ENCODE peak calls at places on chromosomes 7 and 10, in four cellular contexts. N is RWPE2, L is AG04450, T is tibial nerve. F is an unnamed sample.

GRCh38 chr10:76868088-76868949 is 769.3 kb downstream of the KCNMA1 start:
- DNase-seq in N (no peak), L (no peak), T (no peak), F (no peak)

GRCh38 chr10:58608356-58608755 is 95.7 kb downstream of the BICC1 start:
- DNase-seq in N (no peak), T (no peak), L (no peak), F (no peak)

GRCh38 chr10:60465801-60466200 is 76.1 kb upstream of the ANK3 start:
- DNase-seq in T (no peak), L (no peak), N (no peak), F (no peak)

GRCh38 chr10:48572414-48572813 is 32.5 kb downstream of the ARHGAP22 start:
- DNase-seq in T (no peak), L (peak; percentile 21), N (no peak), F (no peak)

GRCh38 chr10:94403034-94403822 is 887 bp downstream of the TBC1D12 start:
- DNase-seq in N (peak; percentile 72), L (peak; percentile 16), T (peak; percentile 18), F (peak; percentile 59)

GRCh38 chr7:79176859-79177477 is 276.5 kb downstream of the MAGI2 start:
- DNase-seq in L (peak; percentile 26), T (no peak), N (no peak), F (peak; percentile 20)

GRCh38 chr7:128106840-128107239 is 75.6 kb upstream of the LRRC4 start:
- DNase-seq in N (peak; percentile 11), T (no peak), L (no peak), F (peak; percentile 2)

GRCh38 chr10:107915277-107915634 is 750.8 kb upstream of the SORCS1 start:
- DNase-seq in L (no peak), N (no peak), T (no peak), F (no peak)

GRCh38 chr7:44320794-44321371 is 4.5 kb downstream of the CAMK2B start:
- DNase-seq in N (no peak), T (no peak), L (no peak), F (no peak)

GRCh38 chr7:108181073-108181985 is 51.2 kb upstream of the LAMB4 start:
- DNase-seq in T (no peak), L (peak; percentile 30), N (no peak), F (no peak)

GRCh38 chr7:80666376-80666775 is 27.9 kb downstream of the CD36 start:
- DNase-seq in L (no peak), T (no peak), N (no peak), F (no peak)

GRCh38 chr7:113289140-113289740 is 170.9 kb upstream of the SMIM30 start:
- DNase-seq in L (no peak), T (no peak), N (no peak), F (no peak)

GRCh38 chr10:7915923-7916322 is 97.6 kb downstream of the TAF3 start:
- DNase-seq in T (no peak), N (no peak), L (no peak), F (no peak)

GRCh38 chr10:1737222-1738061 is at the start of gene ADARB2:
- DNase-seq in L (no peak), T (no peak), N (no peak), F (peak; percentile 53)
- H3K27me3 ChIP-seq in L (no peaks in the 10 kb centered on the region), T (peaks cover 55% of the 10 kb centered on the region), N (peaks cover 93% of the 10 kb centered on the region), F (peaks cover 72% of the 10 kb centered on the region)

GRCh38 chr10:21495002-21495685 is 30.3 kb downstream of the SKIDA1 start:
- DNase-seq in N (no peak), L (no peak), T (no peak), F (no peak)
- H3K27me3 ChIP-seq in N (no peaks in the 10 kb centered on the region), L (no peaks in the 10 kb centered on the region), T (no peaks in the 10 kb centered on the region), F (no peaks in the 10 kb centered on the region)

GRCh38 chr10:104640339-104641149 is 546 bp upstream of the SORCS3 start:
- DNase-seq in L (no peak), T (no peak), N (no peak), F (no peak)

GRCh38 chr10:104642311-104643022 is 1.4 kb downstream of the SORCS3 start:
- DNase-seq in L (no peak), N (no peak), T (no peak), F (peak; percentile 54)

GRCh38 chr10:104642001-104642270 is 846 bp downstream of the SORCS3 start:
- DNase-seq in T (no peak), N (no peak), L (no peak), F (no peak)

GRCh38 chr10:104641150-104642000 is at the start of gene SORCS3:
- DNase-seq in T (no peak), N (no peak), L (no peak), F (no peak)

DNA sequence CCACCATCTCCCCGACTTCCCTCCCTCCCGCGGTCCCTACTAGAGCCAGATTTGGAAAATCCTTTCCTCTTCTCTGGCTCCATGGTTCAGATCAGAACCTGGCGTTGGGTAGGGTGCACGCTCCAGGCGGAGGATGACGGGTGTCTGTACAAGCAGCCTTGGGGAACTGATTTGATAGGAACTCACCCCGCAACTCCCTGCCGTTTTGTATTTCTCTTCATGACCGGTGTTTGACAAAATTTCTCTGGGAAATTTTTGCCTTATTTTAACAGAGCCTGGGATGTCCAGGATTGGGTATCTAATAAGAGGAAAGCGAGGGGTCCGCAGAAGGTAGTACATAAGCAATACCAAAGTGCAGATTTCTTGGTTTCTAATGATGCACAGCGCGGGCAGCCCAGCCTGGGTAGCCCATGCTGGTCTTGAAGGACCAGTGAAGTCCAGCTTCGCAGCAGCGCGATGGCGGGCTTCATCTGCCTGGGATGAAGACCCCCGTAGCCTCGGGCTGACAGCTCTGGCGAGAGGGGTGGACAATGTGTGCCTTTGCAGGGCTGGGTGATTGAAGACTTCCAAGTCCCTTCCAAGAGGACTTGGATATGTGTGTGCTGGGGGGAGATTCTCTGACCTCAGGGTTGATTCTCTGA is 2.1 kb downstream of the SORCS3 start:
- DNase-seq in N (no peak), T (no peak), L (no peak), F (no peak)
- H3K27me3 ChIP-seq in N (peaks cover 72% of the 10 kb centered on the region), T (peaks cover 36% of the 10 kb centered on the region), L (peaks cover 50% of the 10 kb centered on the region), F (peaks cover 43% of the 10 kb centered on the region)

GRCh38 chr7:51314041-51314440 is 2.6 kb downstream of the COBL start:
- DNase-seq in L (no peak), N (no peak), T (no peak), F (no peak)

GRCh38 chr7:51311166-51311565 is 5.4 kb downstream of the COBL start:
- DNase-seq in L (no peak), N (no peak), T (no peak), F (no peak)

GRCh38 chr7:51314726-51315125 is 1.9 kb downstream of the COBL start:
- DNase-seq in L (no peak), N (no peak), T (no peak), F (no peak)

GRCh38 chr7:51315393-51316261 is 982 bp downstream of the COBL start:
- DNase-seq in L (no peak), N (no peak), T (no peak), F (no peak)

DNA sequence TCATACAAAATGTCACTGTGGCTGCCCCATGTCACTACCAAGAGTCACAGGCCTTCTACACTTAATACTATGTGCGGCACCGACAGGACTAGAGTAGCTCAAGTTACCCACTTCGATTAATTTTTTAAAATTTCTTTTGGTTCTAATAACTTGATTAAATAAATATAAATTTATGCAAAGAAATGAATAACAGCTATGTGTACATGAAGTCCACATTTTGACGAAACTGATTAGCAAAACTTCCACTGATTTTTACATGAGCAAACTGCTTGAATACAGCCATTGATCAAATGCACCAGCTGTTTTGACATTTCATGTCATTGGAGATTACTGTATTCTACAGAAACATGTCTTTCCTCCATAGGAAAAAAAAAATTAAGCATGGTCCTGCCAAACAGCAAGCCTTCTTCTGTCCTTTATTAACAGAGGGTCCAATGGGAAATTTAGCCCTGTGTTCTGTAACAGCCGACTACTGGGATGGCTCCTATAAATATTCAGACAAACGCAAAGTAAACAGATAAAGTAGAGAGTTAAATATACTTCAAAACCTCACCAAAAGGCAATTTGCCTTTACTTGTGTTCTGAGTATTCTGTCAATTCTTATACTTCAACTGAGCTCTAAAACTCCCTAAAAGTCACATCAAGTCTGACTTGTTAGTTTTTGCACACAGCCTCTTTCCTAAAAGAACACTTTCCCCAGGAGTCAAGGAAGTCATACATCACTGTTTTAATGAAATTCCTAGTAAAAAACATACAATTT is 3.2 kb downstream of the COBL start:
- DNase-seq in N (no peak), L (no peak), T (no peak), F (no peak)
- H3K27me3 ChIP-seq in N (peaks cover 22% of the 10 kb centered on the region), L (peaks cover 18% of the 10 kb centered on the region), T (peaks cover 14% of the 10 kb centered on the region), F (peaks cover 41% of the 10 kb centered on the region)

GRCh38 chr10:69629519-69629896 is 539 bp upstream of the FAM241B start:
- DNase-seq in T (no peak), N (no peak), L (no peak), F (no peak)
- H3K27me3 ChIP-seq in T (peaks cover 7% of the 10 kb centered on the region), N (peaks cover 4% of the 10 kb centered on the region), L (peaks cover 40% of the 10 kb centered on the region), F (no peaks in the 10 kb centered on the region)

DNA sequence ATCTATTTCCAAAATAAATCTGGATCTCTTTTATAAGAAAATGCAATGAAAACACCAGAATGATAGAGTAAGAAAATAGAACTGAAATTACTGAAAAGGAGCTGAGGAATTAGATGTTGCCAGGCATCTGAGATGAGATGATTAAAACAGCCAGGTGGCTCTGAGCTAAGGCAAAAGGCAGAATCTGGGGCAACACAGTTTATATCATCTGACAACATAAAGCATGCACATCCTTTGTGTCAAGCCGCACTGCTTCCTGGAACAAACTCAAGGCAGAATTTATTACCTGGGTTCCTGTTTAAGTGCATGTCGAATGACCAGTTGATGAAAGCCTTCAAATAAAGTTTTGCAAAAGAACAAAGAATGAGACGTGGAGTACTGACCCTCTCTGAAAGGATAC is 247.0 kb downstream of the SNX10 start:
- DNase-seq in T (no peak), L (no peak), N (no peak), F (no peak)
- H3K27me3 ChIP-seq in T (no peaks in the 10 kb centered on the region), L (peaks cover 3% of the 10 kb centered on the region), N (peaks cover 14% of the 10 kb centered on the region), F (peaks cover 16% of the 10 kb centered on the region)

DNA sequence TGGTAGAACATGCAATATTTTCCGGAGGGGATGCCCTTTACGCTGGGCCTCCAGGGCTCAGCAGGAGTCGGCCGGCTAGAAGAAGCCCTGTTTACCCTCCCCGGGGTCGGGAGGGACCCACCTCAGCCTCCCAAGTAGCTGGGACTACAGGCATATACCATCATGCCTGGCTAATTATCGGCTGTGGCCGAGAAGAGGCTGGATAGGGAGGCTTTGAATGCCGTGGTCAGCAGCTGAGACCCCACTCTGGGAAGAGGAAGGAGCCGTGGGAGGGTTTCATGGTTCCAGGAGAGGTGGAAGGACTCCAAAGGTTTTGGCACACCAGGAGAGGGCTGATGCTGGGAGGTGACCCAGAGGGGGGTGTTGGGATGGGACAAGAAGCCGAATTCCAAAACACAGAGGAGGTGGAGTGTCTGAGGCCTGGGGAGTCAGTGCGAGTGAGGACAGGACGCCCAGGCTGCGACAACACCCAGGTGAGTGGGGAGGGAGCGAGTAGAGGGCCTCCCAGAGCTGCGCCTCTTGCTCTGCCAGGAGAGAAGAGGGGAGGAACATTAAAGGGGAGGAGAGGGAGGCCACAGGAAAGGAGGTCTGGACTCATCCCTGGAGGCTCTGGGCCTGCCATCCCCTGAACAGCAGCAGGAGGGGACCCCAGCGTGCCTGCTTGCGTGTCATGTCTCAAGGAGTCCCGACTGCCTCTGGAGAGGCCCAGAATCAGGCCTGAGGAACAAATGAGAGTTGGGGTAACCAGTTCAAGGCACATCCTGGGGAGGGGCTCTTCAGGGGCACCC is 19.6 kb downstream of the GRID2IP start:
- DNase-seq in T (no peak), N (no peak), L (no peak), F (no peak)
- H3K27me3 ChIP-seq in T (peaks cover 98% of the 10 kb centered on the region), N (peaks cover 24% of the 10 kb centered on the region), L (peaks cover 56% of the 10 kb centered on the region), F (peaks cover 49% of the 10 kb centered on the region)

GRCh38 chr10:5827841-5828240 is 14.6 kb upstream of the GDI2 start:
- DNase-seq in T (no peak), L (no peak), N (no peak), F (no peak)
- H3K27me3 ChIP-seq in T (no peaks in the 10 kb centered on the region), L (no peaks in the 10 kb centered on the region), N (no peaks in the 10 kb centered on the region), F (no peaks in the 10 kb centered on the region)